ENCODE peak calls at places on chromosomes 7 and 10, in ten cellular contexts. E is glutamatergic neuron; Z is Panc1; B is central memory CD4-positive, alpha-beta T cell; K is cardiac muscle cell; P is cardiac fibroblast; D is activated CD4-positive, alpha-beta T cell treated with anti-CD3 and anti-CD28 coated beads for 36 hours; G is hypothalamus; N is EH; Q is A549. Y is an unnamed sample.

GRCh38 chr10:80136134-80136571 is 3.6 kb downstream of the PLAC9 start:
- DNase-seq in E (no peak), Z (no peak), B (no peak), K (no peak), P (peak; percentile 98), D (no peak), G (no peak), N (peak; percentile 98), Q (no peak), Y (no peak)

GRCh38 chr7:151598045-151598444 is 78.3 kb upstream of the RHEB start:
- DNase-seq in E (no peak), Z (peak; percentile 56), B (no peak), K (no peak), P (peak; percentile 70), D (no peak), G (no peak), N (peak; percentile 94), Q (no peak), Y (no peak)

GRCh38 chr10:92575961-92576360 is 2.1 kb upstream of the IDE start:
- DNase-seq in E (no peak), Z (no peak), B (no peak), K (no peak), P (no peak), D (no peak), G (no peak), N (peak; percentile 66), Q (no peak), Y (no peak)

GRCh38 chr7:5495581-5496375 is 72.1 kb upstream of the TNRC18 start:
- DNase-seq in E (no peak), Z (no peak), B (no peak), K (no peak), P (no peak), D (no peak), G (peak; percentile 86), N (no peak), Q (no peak), Y (no peak)

GRCh38 chr7:93015193-93016084 is 102.3 kb downstream of the SAMD9 start:
- DNase-seq in E (no peak), Z (no peak), B (no peak), K (no peak), P (peak; percentile 67), D (no peak), G (no peak), N (peak; percentile 87), Q (no peak), Y (no peak)

GRCh38 chr10:86198271-86198670 is 168.3 kb downstream of the GRID1 start:
- DNase-seq in E (peak; percentile 1), Z (no peak), B (no peak), K (no peak), P (no peak), D (no peak), G (no peak), N (no peak), Q (no peak), Y (no peak)

GRCh38 chr10:70901276-70901878 is 13.0 kb upstream of the PCBD1 start:
- DNase-seq in E (no peak), Z (no peak), B (no peak), K (no peak), P (no peak), D (no peak), G (no peak), N (no peak), Q (no peak), Y (no peak)

GRCh38 chr10:71887767-71888166 is 36.7 kb upstream of the PSAP start:
- DNase-seq in E (no peak), Z (no peak), B (no peak), K (no peak), P (no peak), D (no peak), G (no peak), N (no peak), Q (no peak), Y (no peak)

GRCh38 chr10:117796394-117796793 is 250.3 kb downstream of the RAB11FIP2 start:
- DNase-seq in E (no peak), Z (no peak), B (no peak), K (no peak), P (no peak), D (no peak), G (no peak), N (no peak), Q (no peak), Y (no peak)

GRCh38 chr7:139725077-139725476 is 52.7 kb downstream of the HIPK2 start:
- DNase-seq in E (no peak), Z (peak; percentile 52), B (no peak), K (no peak), P (peak; percentile 74), D (no peak), G (no peak), N (peak; percentile 91), Q (no peak), Y (peak; percentile 16)

GRCh38 chr7:128161466-128162125 is 79.5 kb upstream of the LEP start:
- DNase-seq in E (no peak), Z (no peak), B (no peak), K (no peak), P (no peak), D (no peak), G (no peak), N (peak; percentile 5), Q (no peak), Y (no peak)

GRCh38 chr7:4638781-4639575 is 43.1 kb upstream of the FOXK1 start:
- DNase-seq in E (no peak), Z (no peak), B (peak; percentile 3), K (no peak), P (no peak), D (no peak), G (no peak), N (no peak), Q (no peak), Y (no peak)

GRCh38 chr7:30572212-30572839 is 22.4 kb upstream of the GARS1 start:
- DNase-seq in E (no peak), Z (no peak), B (no peak), K (no peak), P (no peak), D (no peak), G (no peak), N (no peak), Q (no peak), Y (no peak)

GRCh38 chr10:99394761-99395386 is 35.5 kb downstream of the GOT1 start:
- DNase-seq in E (no peak), Z (no peak), B (no peak), K (no peak), P (no peak), D (no peak), G (no peak), N (no peak), Q (no peak), Y (no peak)

GRCh38 chr7:137269240-137269639 is 74.3 kb downstream of the PTN start:
- DNase-seq in E (no peak), Z (no peak), B (no peak), K (no peak), P (no peak), D (no peak), G (no peak), N (no peak), Q (no peak), Y (no peak)

GRCh38 chr10:561721-562120 is 127.7 kb downstream of the DIP2C start:
- DNase-seq in E (no peak), Z (no peak), B (no peak), K (no peak), P (no peak), D (no peak), G (no peak), N (no peak), Q (no peak), Y (no peak)

GRCh38 chr7:155962191-155962967 is 150.1 kb upstream of the SHH start:
- DNase-seq in E (no peak), Z (no peak), B (no peak), K (no peak), P (peak; percentile 51), D (peak; percentile 78), G (no peak), N (no peak), Q (peak; percentile 52), Y (no peak)

GRCh38 chr10:68090586-68090985 is 15.5 kb upstream of the HERC4 start:
- DNase-seq in E (no peak), Z (no peak), B (no peak), K (no peak), P (no peak), D (no peak), G (no peak), N (no peak), Q (no peak), Y (no peak)

GRCh38 chr10:61923210-61924024 is 21.9 kb downstream of the ARID5B start:
- DNase-seq in E (no peak), Z (no peak), B (no peak), K (no peak), P (peak; percentile 51), D (no peak), G (no peak), N (peak; percentile 80), Q (no peak), Y (no peak)

GRCh38 chr7:52507546-52507945 is 527.9 kb upstream of the POM121L12 start:
- DNase-seq in E (no peak), Z (no peak), B (no peak), K (no peak), P (no peak), D (no peak), G (no peak), N (no peak), Q (no peak), Y (no peak)

GRCh38 chr10:6347391-6347951 is 144.7 kb downstream of the PFKFB3 start:
- DNase-seq in E (no peak), Z (no peak), B (no peak), K (no peak), P (peak; percentile 18), D (peak; percentile 83), G (peak; percentile 11), N (peak; percentile 48), Q (no peak), Y (peak; percentile 73)

GRCh38 chr10:53839437-53840039 is 961.5 kb downstream of the PCDH15 start:
- DNase-seq in E (no peak), Z (peak; percentile 20), B (no peak), K (peak; percentile 34), P (peak; percentile 34), D (no peak), G (no peak), N (no peak), Q (no peak), Y (no peak)

GRCh38 chr10:92747600-92747999 is 57.8 kb downstream of the HHEX start:
- DNase-seq in E (no peak), Z (no peak), B (peak; percentile 65), K (no peak), P (no peak), D (no peak), G (no peak), N (no peak), Q (no peak), Y (no peak)

GRCh38 chr7:122893486-122893885 is 7.2 kb upstream of the CADPS2 start:
- DNase-seq in E (no peak), Z (no peak), B (no peak), K (no peak), P (no peak), D (no peak), G (no peak), N (no peak), Q (no peak), Y (no peak)

GRCh38 chr10:17836917-17837316 is 27.8 kb downstream of the MRC1 start:
- DNase-seq in E (no peak), Z (no peak), B (no peak), K (peak; percentile 71), P (peak; percentile 87), D (no peak), G (no peak), N (peak; percentile 77), Q (peak; percentile 25), Y (no peak)

GRCh38 chr10:99906470-99906869 is 103.3 kb downstream of the DNMBP start:
- DNase-seq in E (no peak), Z (peak; percentile 42), B (no peak), K (no peak), P (peak; percentile 75), D (no peak), G (no peak), N (peak; percentile 85), Q (peak; percentile 79), Y (no peak)

GRCh38 chr7:39605087-39605486 is 18.3 kb upstream of the RALA start:
- DNase-seq in E (no peak), Z (no peak), B (no peak), K (no peak), P (no peak), D (no peak), G (no peak), N (peak; percentile 48), Q (no peak), Y (no peak)

GRCh38 chr10:76576276-76576962 is 1061.2 kb downstream of the KCNMA1 start:
- DNase-seq in E (no peak), Z (no peak), B (no peak), K (no peak), P (peak; percentile 51), D (no peak), G (no peak), N (peak; percentile 90), Q (no peak), Y (no peak)